ENCODE peak calls at places on chromosomes 11 and 22, in seven cellular contexts. U is neuronal stem cell; R is H9; I is colonic mucosa; N is CD4-positive, alpha-beta memory T cell; T is kidney; M is caudate nucleus. A is an unnamed sample.

GRCh38 chr11:47443028-47443700 is 5.8 kb downstream of the RAPSN start:
- DNase-seq in U (no peak), R (no peak), I (no peak), N (no peak), T (no peak), M (peak), A (no peak)

GRCh38 chr22:43474161-43475101 is 62.6 kb downstream of the MPPED1 start:
- DNase-seq in U (no peak), R (no peak), I (no peak), N (no peak), T (peak), M (no peak), A (no peak)

GRCh38 chr11:35038211-35038930 is 100.6 kb upstream of the CD44 start:
- DNase-seq in U (no peak), R (no peak), I (no peak), N (no peak), T (no peak), M (no peak), A (no peak)

GRCh38 chr11:122020902-122021301 is 95.1 kb downstream of the BLID start:
- DNase-seq in U (no peak), R (no peak), I (no peak), N (no peak), T (no peak), M (no peak), A (peak)

GRCh38 chr22:24592846-24593809 is at the start of gene LRRC75B:
- DNase-seq in U (peak), R (peak), I (peak), N (no peak), T (peak), M (peak), A (peak)

GRCh38 chr11:33668468-33668825 is 32.2 kb downstream of the C11orf91 start:
- DNase-seq in U (no peak), R (no peak), I (no peak), N (no peak), T (no peak), M (no peak), A (no peak)

GRCh38 chr22:43707650-43708049 is 104.5 kb downstream of the EFCAB6 start:
- DNase-seq in U (no peak), R (no peak), I (no peak), N (no peak), T (no peak), M (no peak), A (no peak)

GRCh38 chr11:116504541-116505149 is 268.1 kb downstream of the BUD13 start:
- DNase-seq in U (no peak), R (no peak), I (no peak), N (no peak), T (no peak), M (no peak), A (no peak)

GRCh38 chr11:134008593-134008992 is 51.8 kb upstream of the IGSF9B start:
- DNase-seq in U (no peak), R (no peak), I (no peak), N (no peak), T (no peak), M (no peak), A (no peak)

GRCh38 chr22:37229805-37230672 is 14.0 kb downstream of the RAC2 start:
- DNase-seq in U (no peak), R (no peak), I (peak), N (peak), T (peak), M (no peak), A (no peak)

GRCh38 chr11:64918056-64918455 is 1.0 kb upstream of the ATG2A start:
- DNase-seq in U (no peak), R (no peak), I (no peak), N (no peak), T (no peak), M (no peak), A (no peak)

GRCh38 chr22:36237462-36238347 is 1.6 kb downstream of the APOL2 start:
- DNase-seq in U (no peak), R (peak), I (no peak), N (no peak), T (no peak), M (peak), A (no peak)

GRCh38 chr22:27137809-27138400 is 480.5 kb downstream of the MIAT start:
- DNase-seq in U (no peak), R (no peak), I (no peak), N (no peak), T (no peak), M (no peak), A (no peak)

GRCh38 chr11:31656051-31656450 is 146.5 kb downstream of the ELP4 start:
- DNase-seq in U (no peak), R (no peak), I (no peak), N (no peak), T (no peak), M (no peak), A (no peak)

GRCh38 chr11:17604913-17605230 is 57.8 kb downstream of the OTOG start:
- DNase-seq in U (no peak), R (no peak), I (no peak), N (no peak), T (no peak), M (no peak), A (no peak)

GRCh38 chr11:126080206-126080941 is 17.7 kb upstream of the CDON start:
- DNase-seq in U (no peak), R (no peak), I (no peak), N (no peak), T (no peak), M (no peak), A (peak)

GRCh38 chr22:50568626-50569025 is 5.9 kb upstream of the SYCE3 start:
- DNase-seq in U (no peak), R (no peak), I (no peak), N (no peak), T (peak), M (no peak), A (peak)

GRCh38 chr11:117076941-117077659 is 21.1 kb downstream of the SIK3 start:
- DNase-seq in U (no peak), R (no peak), I (no peak), N (no peak), T (no peak), M (no peak), A (no peak)

GRCh38 chr11:110134120-110134519 is 40.9 kb downstream of the ZC3H12C start:
- DNase-seq in U (peak), R (no peak), I (no peak), N (no peak), T (no peak), M (no peak), A (no peak)

GRCh38 chr11:97247601-97248000 is 857.8 kb downstream of the JRKL start:
- DNase-seq in U (no peak), R (no peak), I (no peak), N (no peak), T (no peak), M (no peak), A (no peak)

GRCh38 chr11:69037074-69037473 is 11.7 kb upstream of the TPCN2 start:
- DNase-seq in U (no peak), R (no peak), I (no peak), N (no peak), T (no peak), M (no peak), A (no peak)

GRCh38 chr22:46072981-46073682 is 77.2 kb upstream of the PPARA start:
- DNase-seq in U (no peak), R (no peak), I (no peak), N (no peak), T (peak), M (no peak), A (peak)

GRCh38 chr22:36197601-36198146 is 3.9 kb downstream of the APOL4 start:
- DNase-seq in U (peak), R (no peak), I (no peak), N (no peak), T (no peak), M (no peak), A (no peak)

GRCh38 chr11:73493838-73494598 is 103.9 kb downstream of the FAM168A start:
- DNase-seq in U (peak), R (peak), I (no peak), N (no peak), T (no peak), M (no peak), A (no peak)

GRCh38 chr11:47998733-47999359 is 18.5 kb downstream of the PTPRJ start:
- DNase-seq in U (no peak), R (no peak), I (peak), N (no peak), T (peak), M (no peak), A (no peak)

GRCh38 chr11:14300661-14301304 is 58.2 kb downstream of the RRAS2 start:
- DNase-seq in U (peak), R (peak), I (peak), N (peak), T (no peak), M (peak), A (peak)

GRCh38 chr11:68031136-68031459 is 617 bp downstream of the NDUFS8 start:
- DNase-seq in U (no peak), R (no peak), I (no peak), N (no peak), T (no peak), M (no peak), A (no peak)

GRCh38 chr11:95149659-95150294 is 60.1 kb downstream of the ENDOD1 start:
- DNase-seq in U (peak), R (peak), I (peak), N (no peak), T (peak), M (peak), A (peak)

GRCh38 chr11:95148938-95149337 is 59.3 kb downstream of the ENDOD1 start:
- DNase-seq in U (no peak), R (no peak), I (no peak), N (no peak), T (no peak), M (no peak), A (no peak)

GRCh38 chr11:95150977-95151684 is 61.5 kb downstream of the ENDOD1 start:
- DNase-seq in U (peak), R (peak), I (peak), N (peak), T (peak), M (peak), A (peak)

GRCh38 chr11:95147364-95147905 is 57.8 kb downstream of the ENDOD1 start:
- DNase-seq in U (no peak), R (no peak), I (no peak), N (no peak), T (no peak), M (no peak), A (no peak)

DNA sequence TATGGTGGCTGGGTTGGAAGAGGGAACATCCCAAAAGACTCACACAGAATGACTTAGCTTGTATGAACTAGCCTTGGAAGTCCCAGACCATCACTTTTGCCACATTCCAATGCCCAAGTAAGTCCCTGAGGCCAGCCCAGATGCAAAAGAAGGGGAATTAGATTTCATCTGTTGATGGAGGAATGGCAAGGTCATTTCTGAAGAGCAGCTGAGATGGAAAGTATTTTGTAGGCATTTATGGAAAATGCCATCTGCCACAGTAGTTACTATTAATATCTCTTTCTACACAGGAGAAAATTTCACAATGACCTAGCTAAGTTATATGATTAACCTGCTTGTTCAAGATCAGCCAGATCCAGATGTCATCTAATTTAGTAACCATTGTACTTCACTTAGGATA is 58.8 kb downstream of the ENDOD1 start:
- DNase-seq in U (no peak), R (no peak), I (no peak), N (no peak), T (no peak), M (no peak), A (no peak)
- H3K27ac ChIP-seq in U (no peak), R (no peak), I (no peak), N (no peak), T (no peak), M (no peak), A (no peak)

GRCh38 chr11:9386086-9386485 is 1.6 kb downstream of the IPO7 start:
- DNase-seq in U (no peak), R (no peak), I (no peak), N (no peak), T (no peak), M (no peak), A (no peak)
- H3K27ac ChIP-seq in U (no peak), R (no peak), I (no peak), N (no peak), T (no peak), M (no peak), A (no peak)

DNA sequence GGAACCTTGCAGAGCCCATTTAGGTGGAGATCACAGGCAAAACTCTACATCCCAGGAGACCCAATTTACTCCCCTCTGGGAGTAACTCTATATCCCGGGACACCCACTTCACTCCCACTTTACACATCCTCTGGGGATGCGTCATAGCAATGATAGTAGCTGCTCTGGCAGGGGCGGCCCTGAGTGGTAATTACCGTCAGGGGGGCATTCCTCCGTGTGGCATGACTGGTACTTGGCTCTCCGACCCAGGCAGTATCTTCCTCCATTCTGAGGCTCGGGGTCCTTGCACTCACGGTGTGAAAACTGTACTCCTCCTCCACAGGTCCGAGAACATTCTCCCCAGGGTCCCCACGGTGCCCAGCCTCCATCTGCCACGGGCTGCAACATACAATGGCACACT is 17.2 kb downstream of the ADAMTS8 start:
- DNase-seq in U (no peak), R (no peak), I (no peak), N (no peak), T (no peak), M (no peak), A (no peak)
- H3K27ac ChIP-seq in U (no peak), R (no peak), I (no peak), N (no peak), T (no peak), M (no peak), A (no peak)

GRCh38 chr11:112315861-112316739 is 55.4 kb upstream of the PLET1 start:
- DNase-seq in U (no peak), R (no peak), I (no peak), N (no peak), T (no peak), M (no peak), A (no peak)
- H3K27ac ChIP-seq in U (no peak), R (no peak), I (no peak), N (no peak), T (no peak), M (no peak), A (no peak)

GRCh38 chr11:28965824-28966223 is 857.6 kb downstream of the METTL15 start:
- DNase-seq in U (no peak), R (no peak), I (no peak), N (no peak), T (no peak), M (no peak), A (no peak)
- H3K27ac ChIP-seq in U (no peak), R (no peak), I (no peak), N (no peak), T (no peak), M (no peak), A (no peak)

GRCh38 chr11:12160680-12161079 is 50.3 kb downstream of the MICAL2 start:
- DNase-seq in U (no peak), R (no peak), I (no peak), N (no peak), T (peak), M (no peak), A (no peak)

GRCh38 chr11:12157241-12157661 is 46.9 kb downstream of the MICAL2 start:
- DNase-seq in U (no peak), R (no peak), I (no peak), N (no peak), T (no peak), M (no peak), A (no peak)

GRCh38 chr11:12160231-12160630 is 49.8 kb downstream of the MICAL2 start:
- DNase-seq in U (no peak), R (no peak), I (no peak), N (no peak), T (no peak), M (no peak), A (no peak)

GRCh38 chr11:12159351-12160099 is 49.1 kb downstream of the MICAL2 start:
- DNase-seq in U (no peak), R (no peak), I (no peak), N (no peak), T (no peak), M (peak), A (no peak)

GRCh38 chr11:12158926-12159325 is 48.5 kb downstream of the MICAL2 start:
- DNase-seq in U (no peak), R (no peak), I (no peak), N (no peak), T (no peak), M (no peak), A (no peak)
- H3K27ac ChIP-seq in U (no peak), R (no peak), I (peak), N (no peak), T (no peak), M (no peak), A (no peak)

GRCh38 chr11:114077482-114078305 is 18.2 kb downstream of the ZBTB16 start:
- DNase-seq in U (no peak), R (no peak), I (no peak), N (peak), T (no peak), M (no peak), A (no peak)
- H3K27ac ChIP-seq in U (no peak), R (no peak), I (peak), N (peak), T (no peak), M (no peak), A (peak)

DNA sequence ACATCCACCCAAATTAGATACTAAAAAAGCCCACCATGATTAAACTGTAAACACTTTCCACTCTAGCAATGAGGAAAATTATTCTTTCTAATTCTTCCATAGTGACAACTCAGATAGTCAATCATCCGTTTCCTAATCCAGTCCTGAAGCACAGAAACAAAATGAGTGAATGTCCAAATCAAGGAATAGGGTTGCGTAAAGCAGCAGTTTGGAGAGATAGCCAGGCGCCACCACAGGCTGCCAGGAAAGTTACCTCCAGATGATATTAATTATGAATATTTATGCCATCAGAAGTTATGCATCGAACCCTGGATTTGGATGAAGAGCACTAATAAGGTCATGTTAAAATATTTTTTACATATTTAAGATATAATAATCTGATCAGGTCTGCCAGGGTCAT is 63.2 kb downstream of the ETS1 start:
- DNase-seq in U (no peak), R (no peak), I (no peak), N (no peak), T (no peak), M (no peak), A (no peak)
- H3K27ac ChIP-seq in U (no peak), R (no peak), I (no peak), N (peak), T (no peak), M (no peak), A (peak)

GRCh38 chr22:17606472-17606871 is 22.1 kb downstream of the ATP6V1E1 start:
- DNase-seq in U (no peak), R (no peak), I (no peak), N (no peak), T (no peak), M (no peak), A (no peak)
- H3K27ac ChIP-seq in U (no peak), R (no peak), I (no peak), N (no peak), T (no peak), M (no peak), A (no peak)

GRCh38 chr11:2463766-2464277 is 19.0 kb downstream of the KCNQ1 start:
- DNase-seq in U (no peak), R (no peak), I (no peak), N (no peak), T (no peak), M (no peak), A (peak)
- H3K27ac ChIP-seq in U (no peak), R (no peak), I (no peak), N (no peak), T (peak), M (no peak), A (peak)

A was measured in body of pancreas.